ENCODE peak calls at places on chromosomes 3 and 15, in eight cellular contexts. V is brain microvascular endothelial cell; U is body of pancreas; Q is NCI-H1105; I is mesendoderm; S is germinal center; X is K562; M is stimulated activated CD4-positive, alpha-beta T cell treated with anti-CD3 and anti-CD28 coated beads, Interleukin-1b, Interleukin-23, amount 100 ng/mL, for 48 hours. R is an unnamed sample.

GRCh38 chr15:84725001-84725491 is 9.1 kb upstream of the SEC11A start:
- DNase-seq in V (peak; percentile 41), U (no peak), Q (no peak), I (peak; percentile 77), S (peak; percentile 14), X (no peak), M (no peak), R (no peak)

GRCh38 chr3:137217733-137218132 is 259.9 kb downstream of the IL20RB start:
- DNase-seq in V (no peak), U (no peak), Q (no peak), I (peak; percentile 47), S (no peak), X (peak; percentile 18), M (no peak), R (no peak)

GRCh38 chr15:83248151-83248851 is 36.2 kb downstream of the BNC1 start:
- DNase-seq in V (peak; percentile 70), U (peak; percentile 21), Q (peak; percentile 11), I (peak; percentile 75), S (peak; percentile 17), X (peak; percentile 32), M (no peak), R (peak; percentile 42)

GRCh38 chr3:32428092-32429068 is 36.7 kb downstream of the CMTM7 start:
- DNase-seq in V (no peak), U (no peak), Q (no peak), I (no peak), S (peak; percentile 23), X (no peak), M (no peak), R (no peak)

GRCh38 chr15:41505776-41506175 is 7.9 kb downstream of the LTK start:
- DNase-seq in V (no peak), U (no peak), Q (no peak), I (no peak), S (no peak), X (no peak), M (no peak), R (no peak)

GRCh38 chr3:195009607-195010006 is 261.4 kb downstream of the XXYLT1 start:
- DNase-seq in V (no peak), U (no peak), Q (no peak), I (no peak), S (no peak), X (no peak), M (no peak), R (no peak)

GRCh38 chr15:60396560-60396963 is 1.2 kb downstream of the ANXA2 start:
- DNase-seq in V (no peak), U (no peak), Q (no peak), I (no peak), S (no peak), X (no peak), M (no peak), R (no peak)

GRCh38 chr3:42960282-42960681 is 18.8 kb upstream of the GASK1A start:
- DNase-seq in V (peak; percentile 20), U (no peak), Q (no peak), I (peak; percentile 21), S (no peak), X (no peak), M (no peak), R (no peak)

GRCh38 chr3:57397175-57398026 is 104.9 kb upstream of the ASB14 start:
- DNase-seq in V (peak; percentile 44), U (peak; percentile 55), Q (no peak), I (peak; percentile 80), S (peak; percentile 67), X (peak; percentile 19), M (peak; percentile 62), R (no peak)

GRCh38 chr15:95698230-95698629 is 632.3 kb upstream of the NR2F2 start:
- DNase-seq in V (no peak), U (no peak), Q (no peak), I (no peak), S (no peak), X (peak; percentile 22), M (no peak), R (no peak)

GRCh38 chr15:67922106-67922505 is 82.3 kb upstream of the RNU6-1 start:
- DNase-seq in V (no peak), U (no peak), Q (no peak), I (no peak), S (no peak), X (no peak), M (no peak), R (no peak)

GRCh38 chr3:102200126-102200525 is 234.7 kb upstream of the ZPLD1 start:
- DNase-seq in V (peak; percentile 61), U (no peak), Q (no peak), I (no peak), S (no peak), X (no peak), M (no peak), R (no peak)

GRCh38 chr3:139668332-139668731 is 9.4 kb downstream of the NMNAT3 start:
- DNase-seq in V (no peak), U (no peak), Q (no peak), I (no peak), S (no peak), X (no peak), M (no peak), R (no peak)

GRCh38 chr3:45870099-45870498 is 16.2 kb upstream of the CCR9 start:
- DNase-seq in V (no peak), U (no peak), Q (no peak), I (no peak), S (no peak), X (no peak), M (peak; percentile 50), R (no peak)

GRCh38 chr15:63727542-63727941 is 106.2 kb downstream of the HERC1 start:
- DNase-seq in V (no peak), U (no peak), Q (no peak), I (peak; percentile 70), S (no peak), X (no peak), M (no peak), R (no peak)

GRCh38 chr3:126360714-126361060 is 3.5 kb upstream of the KLF15 start:
- DNase-seq in V (no peak), U (peak; percentile 9), Q (no peak), I (no peak), S (no peak), X (no peak), M (no peak), R (no peak)

GRCh38 chr3:183430325-183430957 is 2.0 kb upstream of the MCF2L2 start:
- DNase-seq in V (no peak), U (no peak), Q (no peak), I (peak; percentile 82), S (no peak), X (no peak), M (peak; percentile 31), R (no peak)

GRCh38 chr3:100089802-100090668 is 24.3 kb downstream of the FILIP1L start:
- DNase-seq in V (peak; percentile 74), U (no peak), Q (no peak), I (peak; percentile 80), S (no peak), X (peak; percentile 49), M (peak; percentile 18), R (no peak)